ENCODE peak calls at places on chromosomes 5 and 9, in five cellular contexts. C, J, V, W and P are unnamed samples.

GRCh38 chr9:100990605-100991381 is 37.7 kb upstream of the PLPPR1 start:
- DNase-seq in C (no peak), J (no peak), V (no peak), W (no peak), P (no peak)

GRCh38 chr9:93319992-93320490 is 131.4 kb upstream of the FAM120A start:
- DNase-seq in W (no peak), V (peak; percentile 51), C (no peak), J (no peak), P (no peak)

GRCh38 chr9:33197279-33197678 is 30.1 kb upstream of the B4GALT1 start:
- DNase-seq in W (peak; percentile 52), V (no peak), C (peak; percentile 28), J (no peak), P (peak; percentile 28)

GRCh38 chr5:6583049-6583880 is 49.6 kb downstream of the NSUN2 start:
- DNase-seq in V (peak; percentile 60), C (no peak), W (peak; percentile 39), J (no peak), P (no peak)

GRCh38 chr5:34497031-34497808 is 158.9 kb upstream of the RAI14 start:
- DNase-seq in W (peak; percentile 75), C (peak; percentile 41), J (peak; percentile 33), V (peak; percentile 20), P (peak; percentile 76)

GRCh38 chr9:11194249-11194648 is 581.4 kb upstream of the PTPRD start:
- DNase-seq in J (no peak), W (no peak), C (no peak), V (no peak), P (no peak)

GRCh38 chr9:76729980-76730737 is 34.1 kb upstream of the PCA3 start:
- DNase-seq in C (no peak), W (no peak), V (no peak), J (no peak), P (no peak)

GRCh38 chr5:3356016-3356415 is 239.6 kb upstream of the IRX1 start:
- DNase-seq in C (no peak), J (no peak), W (no peak), V (no peak), P (no peak)

GRCh38 chr5:146130440-146131045 is 25.2 kb upstream of the PLAC8L1 start:
- DNase-seq in C (no peak), V (no peak), J (no peak), W (no peak), P (no peak)

GRCh38 chr9:121269888-121270254 is 1.9 kb downstream of the GSN start:
- DNase-seq in V (no peak), W (no peak), J (no peak), C (no peak), P (no peak)

GRCh38 chr5:1000329-1000728 is 8.3 kb upstream of the NKD2 start:
- DNase-seq in W (peak; percentile 6), J (no peak), C (peak; percentile 4), V (no peak), P (peak; percentile 4)

GRCh38 chr5:160846642-160847041 is 5.4 kb downstream of the ATP10B start:
- DNase-seq in V (no peak), J (no peak), W (no peak), C (no peak), P (no peak)

GRCh38 chr5:19241690-19242089 is 746.3 kb downstream of the CDH18 start:
- DNase-seq in J (no peak), W (no peak), V (no peak), C (no peak), P (no peak)

GRCh38 chr9:7358876-7359275 is 440.7 kb downstream of the DMAC1 start:
- DNase-seq in V (no peak), W (no peak), J (no peak), C (no peak), P (no peak)

GRCh38 chr5:172773481-172774469 is 2.8 kb upstream of the DUSP1 start:
- DNase-seq in C (peak; percentile 28), V (no peak), W (no peak), J (no peak), P (no peak)

GRCh38 chr5:109566361-109566760 is 123.4 kb upstream of the MAN2A1 start:
- DNase-seq in J (no peak), V (no peak), W (no peak), C (no peak), P (no peak)

GRCh38 chr9:112288029-112288428 is 45.4 kb downstream of the PTBP3 start:
- DNase-seq in V (no peak), J (no peak), C (no peak), W (no peak), P (no peak)

GRCh38 chr9:95092321-95093072 is 225.0 kb downstream of the FANCC start:
- DNase-seq in V (peak; percentile 56), W (no peak), C (peak; percentile 56), J (no peak), P (no peak)

DNA sequence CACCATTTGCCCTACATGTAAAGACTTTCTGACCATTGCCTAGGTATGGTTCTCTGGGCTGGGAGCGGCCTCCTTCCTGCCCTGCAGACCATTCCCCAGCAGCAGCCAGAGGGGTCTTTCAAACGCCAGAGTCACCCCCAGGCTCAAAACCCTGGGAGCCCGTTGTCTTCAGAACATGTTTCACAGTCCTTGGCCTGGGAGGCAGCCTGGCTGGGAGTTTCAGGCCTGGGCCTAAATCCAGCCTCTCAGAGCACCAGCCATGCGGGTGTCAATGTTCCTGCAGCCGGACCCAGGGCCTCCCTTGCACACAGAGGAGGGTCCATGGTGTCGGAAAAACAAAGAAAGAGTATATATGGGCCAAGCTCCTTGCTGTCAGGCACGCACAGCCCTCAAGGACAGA is 145.2 kb upstream of the FOXD4L5 start:
- DNase-seq in W (no peak), C (no peak), J (no peak), V (no peak), P (no peak)
- H3K9me3 ChIP-seq in W (no peaks in the 10 kb centered on the region), C (no peaks in the 10 kb centered on the region), J (no peaks in the 10 kb centered on the region), V (no peaks in the 10 kb centered on the region), P (no peaks in the 10 kb centered on the region)

DNA sequence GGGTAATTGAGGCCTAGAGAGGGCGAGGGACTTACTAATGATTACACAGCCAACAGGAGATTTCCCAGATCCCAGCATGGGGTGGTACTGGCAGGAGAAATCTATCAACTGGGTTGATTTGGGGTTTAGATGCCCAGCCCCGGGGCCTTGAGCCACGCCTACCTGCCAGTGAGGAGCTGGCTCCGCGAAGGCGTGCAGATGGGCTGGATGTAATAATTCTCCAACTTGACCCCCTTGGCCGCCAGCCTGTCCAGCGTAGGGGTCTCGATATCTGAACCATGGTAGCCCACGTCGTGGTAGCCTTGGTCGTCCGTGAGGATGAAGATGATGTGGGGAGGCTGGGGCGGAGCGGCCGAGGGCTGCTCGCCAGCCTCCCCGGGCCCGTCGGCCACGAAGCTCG is 804 bp downstream of the ARSI start:
- DNase-seq in J (no peak), V (no peak), C (no peak), W (no peak), P (no peak)
- H3K4me3 ChIP-seq in J (no peak overlapping the region), V (no peak overlapping the region), C (no peak overlapping the region), W (peak overlapping the region; percentile 58), P (peak overlapping the region; percentile 24)

GRCh38 chr9:18397076-18397475 is 76.9 kb upstream of the ADAMTSL1 start:
- DNase-seq in C (no peak), J (no peak), V (no peak), W (no peak), P (no peak)

GRCh38 chr9:18390393-18390792 is 83.6 kb upstream of the ADAMTSL1 start:
- DNase-seq in C (no peak), V (no peak), W (no peak), J (no peak), P (no peak)

GRCh38 chr9:18393340-18394130 is 80.4 kb upstream of the ADAMTSL1 start:
- DNase-seq in C (no peak), J (peak; percentile 81), W (no peak), V (peak; percentile 6), P (peak; percentile 25)

GRCh38 chr9:18394847-18395355 is 79.1 kb upstream of the ADAMTSL1 start:
- DNase-seq in C (no peak), W (no peak), J (no peak), V (no peak), P (no peak)

GRCh38 chr9:18396102-18396728 is 77.7 kb upstream of the ADAMTSL1 start:
- DNase-seq in V (no peak), W (no peak), C (no peak), J (no peak), P (no peak)
- TF ChIP-seq CTCF in V (peak; percentile 21), W (no peak), C (no peak), J (no peak), P (no peak)

GRCh38 chr5:141360685-141361084 is 891 bp downstream of the PCDHGB2 start:
- DNase-seq in V (no peak), J (no peak), W (no peak), C (no peak), P (no peak)
- H3K9me3 ChIP-seq in V (peaks cover 7% of the 10 kb centered on the region), J (no peaks in the 10 kb centered on the region), W (peaks cover 99% of the 10 kb centered on the region), C (no peaks in the 10 kb centered on the region), P (peaks cover 99% of the 10 kb centered on the region)

DNA sequence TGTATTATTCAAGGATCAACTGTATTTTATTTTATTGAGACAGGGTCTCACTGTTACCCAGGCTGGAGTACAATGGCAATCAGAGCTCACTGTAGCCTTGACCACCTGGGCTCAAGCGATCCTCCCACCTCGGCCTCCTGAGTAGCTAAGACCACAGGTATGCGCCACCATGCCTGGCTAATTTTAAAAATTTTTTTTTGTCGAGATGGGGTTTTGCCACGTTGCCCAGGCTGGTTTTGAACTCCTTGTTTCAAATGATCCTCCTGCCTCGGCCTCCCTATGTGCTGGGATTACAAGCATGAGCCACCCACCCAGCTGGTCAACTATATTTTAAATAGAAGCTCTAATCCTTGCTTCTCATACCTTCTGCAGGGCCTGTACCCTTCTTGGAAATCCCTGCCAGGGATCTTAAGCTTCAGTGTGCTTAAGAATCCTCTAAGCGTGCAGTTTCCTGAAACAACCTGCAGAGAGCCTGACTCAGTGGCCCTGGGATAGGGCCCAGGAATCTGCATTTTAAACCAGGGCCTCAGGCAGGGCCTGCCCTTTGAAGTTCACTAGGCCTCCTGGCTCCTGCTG is 2.9 kb downstream of the AKNA start:
- DNase-seq in V (no peak), C (no peak), W (no peak), J (no peak), P (no peak)
- H3K4me3 ChIP-seq in V (no peak overlapping the region), C (no peak overlapping the region), W (peak overlapping the region; percentile 71), J (no peak overlapping the region), P (no peak overlapping the region)

GRCh38 chr5:8685704-8686103 is 816.8 kb downstream of the MTRR start:
- DNase-seq in J (no peak), W (no peak), C (no peak), V (no peak), P (no peak)
- TF ChIP-seq CTCF in J (no peak), W (no peak), C (no peak), V (no peak), P (no peak)

GRCh38 chr9:65405253-65405652 is 120.2 kb upstream of the FOXD4L5 start:
- DNase-seq in C (no peak), W (no peak), V (no peak), J (no peak), P (no peak)
- H3K9me3 ChIP-seq in C (no peaks in the 10 kb centered on the region), W (peaks cover 6% of the 10 kb centered on the region), V (no peaks in the 10 kb centered on the region), J (no peaks in the 10 kb centered on the region), P (no peaks in the 10 kb centered on the region)

DNA sequence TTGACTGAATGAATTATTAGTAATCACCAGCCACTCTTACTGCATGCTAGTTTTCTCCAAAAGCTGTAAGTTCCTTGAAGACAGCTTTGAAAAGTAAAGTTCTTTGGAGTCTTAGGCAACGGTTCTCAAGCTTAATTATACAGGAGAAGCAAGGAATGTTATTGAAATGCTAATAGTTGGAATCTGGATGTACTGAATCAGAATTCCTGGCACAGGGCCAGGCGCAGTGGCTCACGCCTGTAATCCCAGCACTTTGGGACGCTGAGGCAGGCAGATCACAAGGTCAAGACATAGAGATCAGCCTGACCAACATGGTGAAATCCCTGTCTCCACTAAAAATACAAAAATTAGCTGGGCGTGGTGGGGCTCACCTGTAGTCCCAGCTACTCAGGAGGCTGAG is 33.4 kb downstream of the GRIA1 start:
- DNase-seq in C (no peak), V (no peak), W (peak; percentile 21), J (no peak), P (peak; percentile 39)
- H3K4me3 ChIP-seq in C (no peak overlapping the region), V (no peak overlapping the region), W (no peak overlapping the region), J (no peak overlapping the region), P (no peak overlapping the region)